ENCODE peak calls at places on chromosomes 2 and 18, in five cellular contexts. One of them, this sample, is unnamed.

GRCh38 chr18:13915391-13915790 is at the start of gene MC2R:
- DNase-seq in HCT116: no peak
- DNase-seq in Peyer's patch: no peak
- DNase-seq in sigmoid colon: no peak
- DNase-seq in MM.1S: no peak
- DNase-seq in this sample: no peak

GRCh38 chr2:206471524-206472062 is 28.3 kb downstream of the ADAM23 start:
- DNase-seq in HCT116: no peak
- DNase-seq in Peyer's patch: no peak
- DNase-seq in sigmoid colon: no peak
- DNase-seq in MM.1S: no peak
- DNase-seq in this sample: no peak

GRCh38 chr2:118638453-118638852 is 209.0 kb downstream of the EN1 start:
- DNase-seq in HCT116: no peak
- DNase-seq in Peyer's patch: no peak
- DNase-seq in sigmoid colon: no peak
- DNase-seq in MM.1S: no peak
- DNase-seq in this sample: no peak

GRCh38 chr2:212133337-212133736 is 405.3 kb downstream of the ERBB4 start:
- DNase-seq in HCT116: no peak
- DNase-seq in Peyer's patch: no peak
- DNase-seq in sigmoid colon: no peak
- DNase-seq in MM.1S: no peak
- DNase-seq in this sample: no peak

GRCh38 chr18:65988371-65988770 is 237.6 kb downstream of the CDH7 start:
- DNase-seq in HCT116: no peak
- DNase-seq in Peyer's patch: no peak
- DNase-seq in sigmoid colon: no peak
- DNase-seq in MM.1S: no peak
- DNase-seq in this sample: no peak

GRCh38 chr2:28824870-28825269 is 14.2 kb downstream of the SPDYA start:
- DNase-seq in HCT116: no peak
- DNase-seq in Peyer's patch: no peak
- DNase-seq in sigmoid colon: no peak
- DNase-seq in MM.1S: no peak
- DNase-seq in this sample: no peak

GRCh38 chr2:223644116-223644515 is 42.0 kb upstream of the SCG2 start:
- DNase-seq in HCT116: no peak
- DNase-seq in Peyer's patch: no peak
- DNase-seq in sigmoid colon: no peak
- DNase-seq in MM.1S: no peak
- DNase-seq in this sample: no peak

GRCh38 chr2:136246086-136246669 is 128.2 kb upstream of the CXCR4 start:
- DNase-seq in HCT116: peak
- DNase-seq in Peyer's patch: peak
- DNase-seq in sigmoid colon: no peak
- DNase-seq in MM.1S: no peak
- DNase-seq in this sample: no peak

GRCh38 chr2:29726976-29727375 is 194.4 kb downstream of the ALK start:
- DNase-seq in HCT116: no peak
- DNase-seq in Peyer's patch: no peak
- DNase-seq in sigmoid colon: no peak
- DNase-seq in MM.1S: no peak
- DNase-seq in this sample: no peak

GRCh38 chr2:165911231-165911630 is 42.3 kb downstream of the TTC21B start:
- DNase-seq in HCT116: no peak
- DNase-seq in Peyer's patch: no peak
- DNase-seq in sigmoid colon: no peak
- DNase-seq in MM.1S: no peak
- DNase-seq in this sample: no peak

GRCh38 chr2:29920631-29921559 is 491 bp downstream of the ALK start:
- DNase-seq in HCT116: no peak
- DNase-seq in Peyer's patch: no peak
- DNase-seq in sigmoid colon: no peak
- DNase-seq in MM.1S: peak
- DNase-seq in this sample: no peak

GRCh38 chr2:75337619-75338018 is 138.3 kb upstream of the TACR1 start:
- DNase-seq in HCT116: no peak
- DNase-seq in Peyer's patch: no peak
- DNase-seq in sigmoid colon: no peak
- DNase-seq in MM.1S: no peak
- DNase-seq in this sample: no peak

GRCh38 chr2:239495175-239495574 is 94.4 kb upstream of the HDAC4 start:
- DNase-seq in HCT116: no peak
- DNase-seq in Peyer's patch: no peak
- DNase-seq in sigmoid colon: no peak
- DNase-seq in MM.1S: no peak
- DNase-seq in this sample: no peak

GRCh38 chr2:73851274-73851673 is 22.5 kb downstream of the STAMBP start:
- DNase-seq in HCT116: peak
- DNase-seq in Peyer's patch: peak
- DNase-seq in sigmoid colon: no peak
- DNase-seq in MM.1S: no peak
- DNase-seq in this sample: peak

GRCh38 chr18:49212819-49213218 is 247.6 kb downstream of the DYM start:
- DNase-seq in HCT116: no peak
- DNase-seq in Peyer's patch: no peak
- DNase-seq in sigmoid colon: no peak
- DNase-seq in MM.1S: no peak
- DNase-seq in this sample: no peak

GRCh38 chr2:219475697-219476604 is 22.7 kb upstream of the GMPPA start:
- DNase-seq in HCT116: no peak
- DNase-seq in Peyer's patch: peak
- DNase-seq in sigmoid colon: peak
- DNase-seq in MM.1S: peak
- DNase-seq in this sample: no peak

GRCh38 chr2:46952171-46952570 is 36.6 kb upstream of the MCFD2 start:
- DNase-seq in HCT116: no peak
- DNase-seq in Peyer's patch: no peak
- DNase-seq in sigmoid colon: no peak
- DNase-seq in MM.1S: no peak
- DNase-seq in this sample: no peak

GRCh38 chr2:46956981-46957531 is 41.5 kb upstream of the MCFD2 start:
- DNase-seq in HCT116: no peak
- DNase-seq in Peyer's patch: no peak
- DNase-seq in sigmoid colon: no peak
- DNase-seq in MM.1S: no peak
- DNase-seq in this sample: no peak

GRCh38 chr2:46958431-46959017 is 42.9 kb upstream of the MCFD2 start:
- DNase-seq in HCT116: no peak
- DNase-seq in Peyer's patch: no peak
- DNase-seq in sigmoid colon: no peak
- DNase-seq in MM.1S: no peak
- DNase-seq in this sample: no peak

GRCh38 chr2:46954951-46955571 is 39.5 kb upstream of the MCFD2 start:
- DNase-seq in HCT116: no peak
- DNase-seq in Peyer's patch: peak
- DNase-seq in sigmoid colon: peak
- DNase-seq in MM.1S: no peak
- DNase-seq in this sample: peak

GRCh38 chr2:46955764-46956163 is 40.2 kb upstream of the MCFD2 start:
- DNase-seq in HCT116: no peak
- DNase-seq in Peyer's patch: no peak
- DNase-seq in sigmoid colon: no peak
- DNase-seq in MM.1S: no peak
- DNase-seq in this sample: no peak
- H3K27ac ChIP-seq in HCT116: peak
- H3K27ac ChIP-seq in Peyer's patch: peak
- H3K27ac ChIP-seq in sigmoid colon: peak
- H3K27ac ChIP-seq in MM.1S: no peak
- H3K27ac ChIP-seq in this sample: peak

GRCh38 chr2:216069028-216069427 is 12.6 kb downstream of the PECR start:
- DNase-seq in HCT116: no peak
- DNase-seq in Peyer's patch: no peak
- DNase-seq in sigmoid colon: no peak
- DNase-seq in MM.1S: no peak
- DNase-seq in this sample: no peak

GRCh38 chr2:216066255-216066654 is 15.4 kb downstream of the PECR start:
- DNase-seq in HCT116: no peak
- DNase-seq in Peyer's patch: no peak
- DNase-seq in sigmoid colon: no peak
- DNase-seq in MM.1S: no peak
- DNase-seq in this sample: no peak

GRCh38 chr2:216064684-216065083 is 16.9 kb downstream of the PECR start:
- DNase-seq in HCT116: no peak
- DNase-seq in Peyer's patch: no peak
- DNase-seq in sigmoid colon: no peak
- DNase-seq in MM.1S: no peak
- DNase-seq in this sample: no peak

GRCh38 chr2:216059233-216059834 is 22.3 kb downstream of the PECR start:
- DNase-seq in HCT116: no peak
- DNase-seq in Peyer's patch: no peak
- DNase-seq in sigmoid colon: no peak
- DNase-seq in MM.1S: peak
- DNase-seq in this sample: no peak

DNA sequence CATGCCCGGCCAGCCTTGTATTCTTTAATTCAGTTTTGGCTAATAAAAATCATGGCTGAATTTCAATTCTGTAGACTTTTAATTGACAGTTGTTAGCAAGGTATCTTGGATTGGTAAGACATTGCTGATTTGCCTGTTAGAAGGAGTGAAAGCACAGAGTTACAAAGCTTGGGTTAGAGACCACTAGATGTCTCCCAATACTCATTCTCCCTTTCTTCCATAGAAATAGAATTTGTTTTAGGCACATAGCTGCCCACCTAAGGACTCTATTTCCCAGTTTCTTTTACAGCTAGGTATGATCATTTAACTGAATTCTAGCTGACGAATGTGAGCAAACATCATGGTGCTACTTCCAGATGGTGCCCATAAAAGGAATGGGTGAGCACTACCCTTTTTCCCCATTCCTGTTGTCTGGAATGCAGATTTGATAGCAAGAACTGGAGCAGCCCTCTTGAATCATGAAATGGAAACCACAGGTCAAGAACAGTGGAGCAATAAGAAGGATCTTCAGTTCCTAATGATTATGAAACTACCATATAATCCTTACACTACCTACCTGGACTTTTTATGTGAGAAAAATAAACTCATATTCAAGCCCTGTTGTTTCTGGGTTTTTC is 17.5 kb downstream of the PECR start:
- DNase-seq in HCT116: no peak
- DNase-seq in Peyer's patch: no peak
- DNase-seq in sigmoid colon: no peak
- DNase-seq in MM.1S: no peak
- DNase-seq in this sample: no peak
- TF ChIP-seq CTCF in HCT116: no peak
- TF ChIP-seq CTCF in Peyer's patch: no peak
- TF ChIP-seq CTCF in sigmoid colon: no peak
- TF ChIP-seq CTCF in MM.1S: no peak
- TF ChIP-seq CTCF in this sample: no peak

GRCh38 chr2:101480764-101481163 is 5.9 kb upstream of the RFX8 start:
- DNase-seq in HCT116: no peak
- DNase-seq in Peyer's patch: no peak
- DNase-seq in sigmoid colon: no peak
- DNase-seq in MM.1S: no peak
- DNase-seq in this sample: no peak
- H3K27ac ChIP-seq in HCT116: no peak
- H3K27ac ChIP-seq in Peyer's patch: no peak
- H3K27ac ChIP-seq in sigmoid colon: no peak
- H3K27ac ChIP-seq in MM.1S: no peak
- H3K27ac ChIP-seq in this sample: no peak

DNA sequence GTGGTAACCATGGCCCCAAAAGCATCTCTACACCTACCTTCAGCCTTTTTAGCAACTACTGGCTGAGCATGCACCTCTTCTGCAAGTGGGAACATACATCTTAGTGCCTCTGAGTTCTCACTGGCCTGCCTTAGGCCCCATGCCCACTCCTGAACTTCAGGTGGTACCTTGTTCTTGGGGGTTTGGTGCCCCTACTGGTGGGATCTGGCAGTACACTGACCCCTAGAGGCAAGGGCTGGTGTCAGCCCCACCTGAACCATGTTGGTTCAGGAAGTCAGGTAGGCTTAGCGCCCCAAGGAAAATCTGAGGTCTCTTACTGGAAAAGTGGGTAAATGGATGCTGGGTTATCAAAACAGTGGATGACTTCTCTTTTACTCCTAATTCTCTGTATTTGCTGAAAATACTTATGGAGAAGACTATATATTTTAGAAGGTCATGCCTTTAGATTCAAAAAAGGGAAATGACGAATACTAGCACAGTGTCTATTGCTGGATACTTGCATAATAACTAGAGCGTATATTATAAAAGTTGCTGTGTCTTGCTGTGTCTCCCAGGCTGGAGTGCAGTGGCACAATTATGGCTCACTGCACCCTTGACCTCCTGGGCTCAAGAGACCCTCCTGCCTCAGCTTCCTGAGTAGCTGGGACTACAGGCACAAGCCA is 84.6 kb downstream of the RAB31 start:
- DNase-seq in HCT116: no peak
- DNase-seq in Peyer's patch: no peak
- DNase-seq in sigmoid colon: no peak
- DNase-seq in MM.1S: peak
- DNase-seq in this sample: no peak
- TF ChIP-seq CTCF in HCT116: peak
- TF ChIP-seq CTCF in Peyer's patch: peak
- TF ChIP-seq CTCF in sigmoid colon: peak
- TF ChIP-seq CTCF in MM.1S: peak
- TF ChIP-seq CTCF in this sample: no peak

GRCh38 chr2:234363011-234363487 is 133.8 kb downstream of the ARL4C start:
- DNase-seq in HCT116: peak
- DNase-seq in Peyer's patch: no peak
- DNase-seq in sigmoid colon: no peak
- DNase-seq in MM.1S: no peak
- DNase-seq in this sample: no peak
- H3K27ac ChIP-seq in HCT116: peak
- H3K27ac ChIP-seq in Peyer's patch: no peak
- H3K27ac ChIP-seq in sigmoid colon: no peak
- H3K27ac ChIP-seq in MM.1S: no peak
- H3K27ac ChIP-seq in this sample: peak

DNA sequence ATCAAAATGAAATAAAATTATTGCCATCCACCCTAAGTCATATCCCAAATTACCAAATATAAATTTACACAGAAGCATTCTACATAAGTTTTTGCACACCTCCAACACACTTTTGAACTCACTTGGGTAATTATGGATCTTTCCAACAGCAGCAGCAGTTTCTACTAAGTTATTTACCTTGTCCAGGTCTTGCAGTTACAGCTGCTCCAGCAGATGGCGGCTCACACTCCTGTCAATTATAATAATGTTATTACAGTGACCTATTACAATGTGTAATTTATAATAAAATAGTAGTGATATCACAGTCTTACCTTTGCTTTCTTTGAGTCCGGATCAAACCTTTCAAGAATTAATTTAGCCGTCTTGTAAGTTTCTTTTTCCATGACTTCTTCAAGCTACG is 37.9 kb downstream of the LNPK start:
- DNase-seq in HCT116: peak
- DNase-seq in Peyer's patch: no peak
- DNase-seq in sigmoid colon: no peak
- DNase-seq in MM.1S: no peak
- DNase-seq in this sample: no peak
- TF ChIP-seq CTCF in HCT116: peak
- TF ChIP-seq CTCF in Peyer's patch: peak
- TF ChIP-seq CTCF in sigmoid colon: no peak
- TF ChIP-seq CTCF in MM.1S: peak
- TF ChIP-seq CTCF in this sample: peak

This sample was measured in RWPE1.